ENCODE peak calls at places on chromosomes 4 and X, in nine cellular contexts. X is right lobe of liver; F is mesothelial cell of epicardium; C is chondrocyte; W is CD8-positive, alpha-beta T cell; M is fibroblast of pulmonary artery; Z is GM13977; T is B cell; E is HL-60. I is an unnamed sample.

GRCh38 chrX:48919360-48919821 is 567 bp upstream of the PIM2 start:
- DNase-seq in X (no peak), F (no peak), C (no peak), W (peak), M (no peak), Z (no peak), T (peak), E (no peak), I (no peak)

GRCh38 chr4:45803994-45804393 is 319.9 kb downstream of the GABRG1 start:
- DNase-seq in X (no peak), F (no peak), C (no peak), W (no peak), M (no peak), Z (no peak), T (no peak), E (no peak), I (no peak)

GRCh38 chr4:5892321-5893012 is 419 bp downstream of the CRMP1 start:
- DNase-seq in X (no peak), F (no peak), C (no peak), W (no peak), M (no peak), Z (peak), T (peak), E (no peak), I (no peak)

GRCh38 chr4:111510535-111510934 is 634.7 kb upstream of the FAM241A start:
- DNase-seq in X (no peak), F (no peak), C (no peak), W (no peak), M (no peak), Z (no peak), T (no peak), E (no peak), I (no peak)

GRCh38 chrX:6456196-6456595 is 78.7 kb downstream of the VCX3A start:
- DNase-seq in X (no peak), F (no peak), C (no peak), W (no peak), M (no peak), Z (no peak), T (no peak), E (no peak), I (no peak)

GRCh38 chrX:39174761-39175417 is 373.6 kb downstream of the MID1IP1 start:
- DNase-seq in X (peak), F (no peak), C (no peak), W (no peak), M (no peak), Z (no peak), T (no peak), E (no peak), I (no peak)

GRCh38 chr4:106021737-106022410 is 126.6 kb downstream of the NPNT start:
- DNase-seq in X (no peak), F (no peak), C (no peak), W (no peak), M (peak), Z (no peak), T (no peak), E (no peak), I (no peak)

GRCh38 chr4:173534439-173534838 is 4.4 kb upstream of the HAND2 start:
- DNase-seq in X (no peak), F (no peak), C (no peak), W (no peak), M (no peak), Z (no peak), T (no peak), E (no peak), I (no peak)

GRCh38 chrX:154403192-154403591 is 5.0 kb downstream of the RPL10 start:
- DNase-seq in X (no peak), F (no peak), C (no peak), W (no peak), M (no peak), Z (no peak), T (no peak), E (no peak), I (no peak)

GRCh38 chrX:115093206-115093605 is 75.8 kb upstream of the IL13RA2 start:
- DNase-seq in X (no peak), F (no peak), C (no peak), W (no peak), M (no peak), Z (no peak), T (no peak), E (no peak), I (no peak)

GRCh38 chr4:56238251-56238650 is 149.0 kb downstream of the AASDH start:
- DNase-seq in X (no peak), F (no peak), C (no peak), W (no peak), M (no peak), Z (no peak), T (no peak), E (no peak), I (no peak)

GRCh38 chr4:47213971-47214370 is 182.6 kb downstream of the GABRB1 start:
- DNase-seq in X (no peak), F (no peak), C (no peak), W (no peak), M (peak), Z (no peak), T (no peak), E (no peak), I (no peak)

GRCh38 chrX:150848914-150849365 is 49.5 kb downstream of the CD99L2 start:
- DNase-seq in X (peak), F (no peak), C (no peak), W (no peak), M (no peak), Z (no peak), T (no peak), E (peak), I (no peak)

GRCh38 chr4:19941434-19941833 is 310.3 kb upstream of the SLIT2 start:
- DNase-seq in X (no peak), F (no peak), C (no peak), W (no peak), M (no peak), Z (no peak), T (no peak), E (no peak), I (no peak)

GRCh38 chr4:95693594-95693993 is 144.8 kb upstream of the UNC5C start:
- DNase-seq in X (no peak), F (no peak), C (no peak), W (no peak), M (peak), Z (no peak), T (no peak), E (no peak), I (no peak)

GRCh38 chr4:108068422-108068821 is 78.7 kb downstream of the HADH start:
- DNase-seq in X (no peak), F (no peak), C (no peak), W (no peak), M (peak), Z (no peak), T (no peak), E (no peak), I (no peak)

GRCh38 chr4:109207060-109207459 is 95.4 kb downstream of the COL25A1 start:
- DNase-seq in X (no peak), F (no peak), C (no peak), W (no peak), M (peak), Z (no peak), T (no peak), E (no peak), I (no peak)

GRCh38 chrX:86507337-86507736 is 359.1 kb downstream of the DACH2 start:
- DNase-seq in X (no peak), F (no peak), C (no peak), W (no peak), M (no peak), Z (no peak), T (no peak), E (no peak), I (no peak)

GRCh38 chrX:15416133-15416993 is 32.1 kb upstream of the VEGFD start:
- DNase-seq in X (no peak), F (no peak), C (no peak), W (no peak), M (no peak), Z (no peak), T (no peak), E (no peak), I (no peak)

GRCh38 chrX:255923-256331 is 25.3 kb upstream of the PLCXD1 start:
- DNase-seq in X (peak), F (no peak), C (peak), W (no peak), M (no peak), Z (no peak), T (no peak), E (no peak), I (no peak)

GRCh38 chrX:107619836-107620235 is 8.5 kb upstream of the PRPS1 start:
- DNase-seq in X (no peak), F (no peak), C (no peak), W (no peak), M (peak), Z (no peak), T (no peak), E (no peak), I (no peak)

GRCh38 chr4:188781655-188782054 is 642.4 kb downstream of the TRIML1 start:
- DNase-seq in X (no peak), F (no peak), C (no peak), W (no peak), M (no peak), Z (no peak), T (no peak), E (no peak), I (no peak)

GRCh38 chr4:113881256-113881655 is 98.2 kb downstream of the ARSJ start:
- DNase-seq in X (no peak), F (no peak), C (no peak), W (no peak), M (peak), Z (no peak), T (no peak), E (no peak), I (no peak)

GRCh38 chr4:25441519-25442117 is 64.6 kb downstream of the ANAPC4 start:
- DNase-seq in X (peak), F (peak), C (no peak), W (no peak), M (peak), Z (peak), T (no peak), E (no peak), I (peak)

GRCh38 chr4:8371251-8371995 is 69.1 kb downstream of the ACOX3 start:
- DNase-seq in X (no peak), F (no peak), C (peak), W (no peak), M (no peak), Z (no peak), T (no peak), E (no peak), I (no peak)

GRCh38 chr4:2247128-2248043 is 5.5 kb upstream of the HAUS3 start:
- DNase-seq in X (peak), F (no peak), C (peak), W (no peak), M (no peak), Z (peak), T (peak), E (no peak), I (no peak)

GRCh38 chrX:138929905-138930304 is 218.4 kb upstream of the FGF13 start:
- DNase-seq in X (no peak), F (no peak), C (no peak), W (no peak), M (no peak), Z (no peak), T (no peak), E (no peak), I (no peak)

GRCh38 chr4:78057600-78058560 is 757 bp downstream of the FRAS1 start:
- DNase-seq in X (peak), F (peak), C (peak), W (no peak), M (peak), Z (peak), T (peak), E (peak), I (no peak)

GRCh38 chr4:51867689-51868448 is 24.9 kb downstream of the DCUN1D4 start:
- DNase-seq in X (no peak), F (no peak), C (no peak), W (no peak), M (no peak), Z (no peak), T (no peak), E (no peak), I (no peak)

GRCh38 chr4:83961575-83961974 is 425.7 kb downstream of the GPAT3 start:
- DNase-seq in X (no peak), F (no peak), C (no peak), W (no peak), M (peak), Z (no peak), T (no peak), E (no peak), I (no peak)

GRCh38 chr4:26055855-26056254 is 141.8 kb downstream of the SMIM20 start:
- DNase-seq in X (no peak), F (no peak), C (no peak), W (no peak), M (no peak), Z (no peak), T (no peak), E (no peak), I (no peak)

GRCh38 chr4:2796261-2797187 is 3.6 kb downstream of the SH3BP2 start:
- DNase-seq in X (peak), F (no peak), C (peak), W (no peak), M (no peak), Z (no peak), T (no peak), E (no peak), I (no peak)

GRCh38 chr4:68735106-68735505 is 64.7 kb upstream of the UGT2B15 start:
- DNase-seq in X (no peak), F (no peak), C (no peak), W (no peak), M (no peak), Z (no peak), T (no peak), E (no peak), I (no peak)

GRCh38 chr4:68732653-68733466 is 62.4 kb upstream of the UGT2B15 start:
- DNase-seq in X (peak), F (no peak), C (no peak), W (no peak), M (no peak), Z (no peak), T (no peak), E (no peak), I (no peak)

GRCh38 chr4:68734095-68734494 is 63.6 kb upstream of the UGT2B15 start:
- DNase-seq in X (no peak), F (no peak), C (no peak), W (no peak), M (no peak), Z (no peak), T (no peak), E (no peak), I (no peak)

GRCh38 chr4:68738036-68738435 is 67.6 kb upstream of the UGT2B15 start:
- DNase-seq in X (no peak), F (no peak), C (no peak), W (no peak), M (no peak), Z (no peak), T (no peak), E (no peak), I (no peak)

DNA sequence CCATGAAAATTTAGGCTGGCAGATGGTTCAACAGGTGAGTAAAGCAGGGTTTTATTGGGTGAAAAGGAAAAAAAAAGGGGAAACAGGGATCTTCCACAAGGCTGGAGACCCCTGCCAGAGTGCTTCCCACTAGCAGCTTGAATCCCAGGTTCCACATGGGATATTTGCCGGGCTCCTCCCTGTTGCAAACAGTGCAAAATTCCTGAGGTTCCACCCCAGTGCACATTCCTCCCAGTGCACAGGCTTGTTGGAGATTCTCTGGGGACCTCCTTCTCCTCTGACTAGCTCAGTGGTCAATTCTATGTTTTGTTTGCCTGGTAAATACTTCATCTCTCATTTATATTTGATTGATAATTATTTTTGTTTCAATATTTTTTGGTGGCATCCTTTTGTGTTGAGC is 66.4 kb upstream of the UGT2B15 start:
- DNase-seq in X (no peak), F (no peak), C (no peak), W (no peak), M (no peak), Z (no peak), T (no peak), E (no peak), I (no peak)
- TF ChIP-seq CTCF in X (no peak), F (no peak), C (no peak), W (no peak), M (no peak), Z (no peak), T (no peak), E (no peak), I (no peak)

GRCh38 chr4:163332526-163333405 is at the start of gene NPY1R:
- DNase-seq in X (peak), F (peak), C (no peak), W (no peak), M (peak), Z (peak), T (no peak), E (peak), I (peak)
- TF ChIP-seq CTCF in X (peak), F (peak), C (peak), W (no peak), M (peak), Z (peak), T (peak), E (peak), I (peak)

GRCh38 chr4:82642321-82642720 is 80.5 kb upstream of the TMEM150C start:
- DNase-seq in X (no peak), F (no peak), C (no peak), W (no peak), M (no peak), Z (no peak), T (no peak), E (no peak), I (no peak)
- TF ChIP-seq CTCF in X (no peak), F (no peak), C (no peak), W (no peak), M (no peak), Z (no peak), T (no peak), E (no peak), I (no peak)

GRCh38 chrX:113741744-113742143 is 842.1 kb upstream of the HTR2C start:
- DNase-seq in X (no peak), F (no peak), C (no peak), W (no peak), M (peak), Z (no peak), T (no peak), E (no peak), I (no peak)
- TF ChIP-seq CTCF in X (peak), F (no peak), C (peak), W (no peak), M (peak), Z (no peak), T (no peak), E (no peak), I (no peak)

DNA sequence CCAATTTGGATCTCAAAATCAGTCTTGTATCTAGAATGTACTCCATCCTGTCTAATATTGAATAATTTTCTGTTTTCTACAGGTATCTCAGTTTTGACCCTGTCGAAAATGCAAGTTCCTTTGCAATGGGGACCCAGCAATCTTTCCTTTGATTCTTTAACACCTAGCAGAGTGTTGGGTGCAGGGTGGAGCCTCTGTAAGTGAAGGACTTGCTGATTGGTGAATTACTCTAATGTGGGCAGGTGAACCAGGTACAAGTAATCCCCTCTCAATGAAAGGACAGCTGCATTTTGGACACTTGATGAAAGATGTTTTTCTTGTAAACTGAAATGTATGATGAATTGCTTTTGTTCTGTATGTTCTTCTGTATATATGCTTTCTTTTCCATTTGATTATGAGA is 54.9 kb downstream of the NWD2 start:
- DNase-seq in X (no peak), F (no peak), C (no peak), W (no peak), M (no peak), Z (no peak), T (no peak), E (no peak), I (no peak)
- TF ChIP-seq CTCF in X (no peak), F (no peak), C (no peak), W (no peak), M (no peak), Z (no peak), T (no peak), E (no peak), I (no peak)

GRCh38 chr4:57499786-57500185 is 389.6 kb upstream of the IGFBP7 start:
- DNase-seq in X (no peak), F (no peak), C (no peak), W (no peak), M (no peak), Z (no peak), T (no peak), E (no peak), I (no peak)
- TF ChIP-seq CTCF in X (no peak), F (no peak), C (no peak), W (no peak), M (no peak), Z (no peak), T (no peak), E (no peak), I (no peak)

GRCh38 chr4:23337292-23337691 is 552.6 kb downstream of the PPARGC1A start:
- DNase-seq in X (no peak), F (no peak), C (no peak), W (no peak), M (no peak), Z (no peak), T (no peak), E (no peak), I (no peak)
- TF ChIP-seq CTCF in X (peak), F (peak), C (peak), W (no peak), M (peak), Z (no peak), T (no peak), E (no peak), I (peak)

GRCh38 chrX:80572636-80573035 is 152.4 kb downstream of the TENT5D start:
- DNase-seq in X (no peak), F (no peak), C (no peak), W (no peak), M (no peak), Z (no peak), T (no peak), E (no peak), I (no peak)

GRCh38 chrX:80573275-80573674 is 153.0 kb downstream of the TENT5D start:
- DNase-seq in X (no peak), F (no peak), C (peak), W (no peak), M (no peak), Z (no peak), T (no peak), E (no peak), I (no peak)

GRCh38 chrX:80576815-80577533 is 156.7 kb downstream of the TENT5D start:
- DNase-seq in X (no peak), F (no peak), C (no peak), W (no peak), M (no peak), Z (no peak), T (no peak), E (no peak), I (no peak)

GRCh38 chrX:80576267-80576666 is 156.0 kb downstream of the TENT5D start:
- DNase-seq in X (no peak), F (no peak), C (no peak), W (no peak), M (no peak), Z (no peak), T (no peak), E (no peak), I (no peak)

DNA sequence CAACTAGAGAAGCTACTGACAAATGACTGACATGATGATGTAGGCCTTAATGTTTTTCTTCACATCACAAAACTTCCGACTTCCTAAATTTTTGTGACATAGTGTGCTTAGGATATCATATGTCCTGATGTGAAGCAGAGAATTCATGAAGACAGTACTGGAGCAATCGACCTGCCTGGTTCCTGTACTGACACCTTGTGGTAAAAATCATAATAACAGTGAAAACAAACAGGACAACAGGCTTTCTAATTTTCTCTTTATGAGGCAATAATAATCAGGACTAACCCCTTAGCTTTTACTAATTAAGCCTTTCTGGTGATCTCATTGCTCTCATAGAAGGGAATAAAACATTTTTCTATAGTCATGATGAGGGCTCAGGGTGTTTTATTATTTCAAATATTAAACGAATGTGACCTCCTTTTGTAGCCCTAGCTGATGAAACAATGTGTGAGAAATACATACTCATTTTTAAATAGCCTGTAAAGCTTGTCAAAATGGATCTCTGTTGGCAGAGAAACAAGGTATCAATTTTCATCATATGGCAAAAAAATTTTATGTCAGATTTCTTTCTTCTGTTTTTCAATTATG is 158.4 kb downstream of the TENT5D start:
- DNase-seq in X (no peak), F (no peak), C (no peak), W (no peak), M (peak), Z (peak), T (no peak), E (no peak), I (peak)
- TF ChIP-seq CTCF in X (peak), F (peak), C (peak), W (peak), M (peak), Z (peak), T (peak), E (no peak), I (peak)

GRCh38 chr4:126592088-126592487 is 1040.7 kb upstream of the INTU start:
- DNase-seq in X (no peak), F (no peak), C (no peak), W (no peak), M (peak), Z (no peak), T (no peak), E (no peak), I (no peak)
- TF ChIP-seq CTCF in X (no peak), F (peak), C (peak), W (no peak), M (peak), Z (no peak), T (no peak), E (no peak), I (no peak)